ENCODE peak calls at places on chromosomes 4 and X, in four cellular contexts. P is right lobe of liver; E is CD8-positive, alpha-beta T cell; V is choroid plexus epithelial cell. B is an unnamed sample.

GRCh38 chrX:132822634-132823012 is 135.8 kb downstream of the HS6ST2 start:
- DNase-seq in P (no peak), V (no peak), E (no peak), B (no peak)

GRCh38 chr4:38310446-38311043 is 350.3 kb downstream of the PTTG2 start:
- DNase-seq in V (no peak), P (no peak), E (peak; percentile 65), B (no peak)

GRCh38 chr4:78166582-78166981 is 109.5 kb downstream of the FRAS1 start:
- DNase-seq in E (no peak), V (no peak), P (no peak), B (no peak)

GRCh38 chr4:35934370-35934981 is 309.8 kb downstream of the ARAP2 start:
- DNase-seq in E (no peak), V (peak; percentile 35), P (no peak), B (no peak)

GRCh38 chrX:37378830-37379229 is 29.7 kb downstream of the PRRG1 start:
- DNase-seq in V (no peak), E (no peak), P (no peak), B (no peak)

GRCh38 chr4:158630893-158631292 is 40.8 kb downstream of the C4orf46 start:
- DNase-seq in P (no peak), E (no peak), V (peak; percentile 61), B (no peak)

GRCh38 chrX:24662344-24662743 is 15.2 kb upstream of the PCYT1B start:
- DNase-seq in E (no peak), P (no peak), V (no peak), B (no peak)

GRCh38 chrX:120302434-120302833 is 8.8 kb downstream of the TMEM255A start:
- DNase-seq in P (no peak), E (peak; percentile 46), V (peak; percentile 41), B (no peak)

GRCh38 chr4:87188063-87188462 is 32.4 kb downstream of the KLHL8 start:
- DNase-seq in E (no peak), P (no peak), V (peak; percentile 60), B (no peak)

GRCh38 chr4:145452447-145453162 is 29.0 kb upstream of the SMAD1 start:
- DNase-seq in V (no peak), E (no peak), P (no peak), B (no peak)

GRCh38 chrX:133588827-133589226 is 173.5 kb upstream of the GPC4 start:
- DNase-seq in V (no peak), E (no peak), P (no peak), B (no peak)

GRCh38 chr4:58191086-58191485 is 1080.9 kb upstream of the IGFBP7 start:
- DNase-seq in V (no peak), E (no peak), P (no peak), B (no peak)

GRCh38 chr4:76987685-76988084 is 38.1 kb downstream of the SEPTIN11 start:
- DNase-seq in E (no peak), P (no peak), V (no peak), B (no peak)

GRCh38 chrX:74119016-74119910 is 184.7 kb upstream of the ZCCHC13 start:
- DNase-seq in E (no peak), V (peak; percentile 12), P (no peak), B (no peak)

GRCh38 chrX:41472231-41472815 is 25.2 kb downstream of the NYX start:
- DNase-seq in V (no peak), E (no peak), P (no peak), B (no peak)

GRCh38 chr4:16225996-16226815 is at the start of gene TAPT1:
- DNase-seq in V (peak; percentile 60), E (peak; percentile 77), P (peak; percentile 91), B (peak; percentile 71)

GRCh38 chr4:173520921-173521473 is 9.0 kb downstream of the HAND2 start:
- DNase-seq in P (no peak), E (no peak), V (no peak), B (no peak)

GRCh38 chr4:108008721-108009120 is 19.0 kb downstream of the HADH start:
- DNase-seq in E (no peak), V (peak; percentile 46), P (no peak), B (no peak)

GRCh38 chr4:17636696-17637351 is 22.4 kb downstream of the MED28 start:
- DNase-seq in P (peak; percentile 81), V (peak; percentile 84), E (peak; percentile 72), B (peak; percentile 70)

GRCh38 chr4:15336410-15337184 is 91.2 kb upstream of the C1QTNF7 start:
- DNase-seq in E (no peak), P (no peak), V (peak; percentile 90), B (no peak)

GRCh38 chrX:123920065-123920785 is 41.3 kb upstream of the STAG2 start:
- DNase-seq in V (peak; percentile 79), E (no peak), P (no peak), B (no peak)

GRCh38 chrX:39414290-39414847 is 613.1 kb downstream of the MID1IP1 start:
- DNase-seq in E (no peak), P (no peak), V (no peak), B (no peak)

GRCh38 chr4:17385403-17385802 is 126.5 kb downstream of the QDPR start:
- DNase-seq in E (peak; percentile 13), V (peak; percentile 70), P (no peak), B (no peak)

GRCh38 chr4:53365121-53365485 is 758 bp downstream of the SCFD2 start:
- DNase-seq in V (peak; percentile 20), P (no peak), E (no peak), B (no peak)

GRCh38 chr4:139028191-139028661 is 12.6 kb downstream of the NOCT start:
- DNase-seq in P (peak; percentile 89), V (no peak), E (no peak), B (no peak)

GRCh38 chr4:164768516-164768915 is 14.6 kb downstream of the SMIM31 start:
- DNase-seq in P (no peak), E (no peak), V (peak; percentile 36), B (no peak)

GRCh38 chrX:49884290-49884862 is 5.1 kb downstream of the USP27X start:
- DNase-seq in V (peak; percentile 60), E (peak; percentile 51), P (peak; percentile 67), B (peak; percentile 36)
- TF ChIP-seq CTCF in V (peak; percentile 87), E (peak; percentile 62), P (peak; percentile 60), B (peak; percentile 69)

GRCh38 chr4:6763330-6763851 is 19.1 kb upstream of the KIAA0232 start:
- DNase-seq in P (no peak), E (no peak), V (no peak), B (no peak)
- TF ChIP-seq CTCF in P (no peak), E (no peak), V (peak; percentile 46), B (no peak)

GRCh38 chrX:48648299-48648698 is 35.3 kb upstream of the WAS start:
- DNase-seq in V (peak; percentile 69), E (peak; percentile 36), P (no peak), B (no peak)

GRCh38 chrX:48649109-48649508 is 34.5 kb upstream of the WAS start:
- DNase-seq in V (no peak), E (no peak), P (no peak), B (no peak)

DNA sequence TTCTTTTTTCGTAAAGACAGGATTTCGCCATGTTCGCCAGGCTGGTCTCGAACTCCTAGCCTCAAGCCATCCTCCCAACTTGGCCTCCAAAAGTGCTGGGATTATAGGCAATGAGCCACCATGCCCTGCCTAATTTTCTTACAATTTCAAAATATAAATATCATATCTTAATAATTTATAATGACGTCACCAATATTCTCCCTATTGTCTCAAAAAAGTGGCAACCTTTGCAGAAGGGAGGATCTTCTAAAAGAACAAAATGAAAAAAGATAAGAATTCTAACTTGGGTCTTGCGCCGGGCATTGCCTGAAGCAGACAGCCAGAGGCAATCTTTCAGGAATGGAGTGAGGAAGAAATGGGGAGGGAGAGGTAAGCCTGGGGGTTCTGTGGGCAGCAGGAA is 37.9 kb upstream of the WAS start:
- DNase-seq in V (no peak), P (no peak), E (no peak), B (no peak)
- TF ChIP-seq CTCF in V (no peak), P (no peak), E (no peak), B (no peak)

DNA sequence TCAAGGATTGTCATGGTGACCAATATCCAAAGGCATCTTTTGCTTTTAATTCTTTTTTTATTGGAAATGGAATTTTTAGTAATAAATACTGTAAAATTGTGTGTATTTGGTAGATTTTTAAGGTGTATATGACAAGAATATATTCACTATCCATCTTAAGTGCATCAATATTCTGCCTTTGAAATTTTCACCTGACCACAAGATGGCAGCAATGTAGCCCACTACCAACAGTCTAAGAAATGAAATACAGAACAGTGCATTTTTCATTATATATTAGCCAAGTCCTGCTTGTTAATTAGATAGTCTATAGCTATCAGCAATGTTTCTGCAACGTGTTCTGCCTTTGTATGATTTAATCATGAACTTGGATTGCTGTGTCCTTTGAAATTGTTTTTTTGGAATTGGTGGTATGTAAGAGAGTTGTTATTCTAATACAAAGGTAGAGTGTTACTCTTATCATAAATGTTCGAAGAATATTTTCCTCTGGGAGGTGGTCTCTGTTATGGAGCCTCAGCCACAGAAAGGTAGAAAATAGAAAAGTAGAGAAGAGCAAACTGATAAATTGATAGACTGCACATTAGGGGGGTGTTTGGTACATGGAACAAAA is 38.2 kb downstream of the HPGDS start:
- DNase-seq in E (no peak), V (peak; percentile 73), P (no peak), B (no peak)
- TF ChIP-seq CTCF in E (peak; percentile 45), V (peak; percentile 70), P (peak; percentile 59), B (peak; percentile 80)

GRCh38 chrX:30865612-30866011 is 23.4 kb downstream of the TAB3 start:
- DNase-seq in P (no peak), V (no peak), E (no peak), B (no peak)

GRCh38 chrX:30863969-30864368 is 25.1 kb downstream of the TAB3 start:
- DNase-seq in E (no peak), V (no peak), P (no peak), B (no peak)

GRCh38 chrX:30870572-30870971 is 18.5 kb downstream of the TAB3 start:
- DNase-seq in E (no peak), V (no peak), P (no peak), B (no peak)

GRCh38 chrX:30864383-30864785 is 24.7 kb downstream of the TAB3 start:
- DNase-seq in E (no peak), P (no peak), V (peak; percentile 26), B (no peak)

DNA sequence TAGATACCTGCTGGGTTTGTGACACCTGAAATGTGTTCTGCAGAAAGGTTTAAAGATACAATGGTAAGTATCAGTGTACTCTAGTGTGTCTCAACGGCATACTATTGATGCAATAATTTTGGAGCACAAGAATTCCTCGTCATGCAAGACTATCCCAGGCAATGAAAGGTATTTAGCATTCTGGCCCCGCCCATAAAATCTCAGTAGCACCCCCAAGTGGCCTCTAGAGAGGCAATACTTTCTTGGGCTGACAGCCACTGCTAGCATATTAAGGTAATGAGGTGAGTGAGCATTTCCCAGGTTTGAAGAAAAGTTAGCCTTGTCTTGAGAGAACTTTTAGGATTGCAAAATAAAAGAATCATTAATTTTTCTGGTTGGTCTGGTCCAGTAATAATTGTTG is 24.0 kb downstream of the TAB3 start:
- DNase-seq in E (no peak), P (no peak), V (peak; percentile 20), B (no peak)
- TF ChIP-seq CTCF in E (no peak), P (no peak), V (peak; percentile 32), B (no peak)

GRCh38 chrX:18676470-18676869 is 4.6 kb upstream of the RS1 start:
- DNase-seq in P (no peak), V (peak; percentile 31), E (no peak), B (no peak)
- TF ChIP-seq CTCF in P (no peak), V (peak; percentile 49), E (no peak), B (peak; percentile 49)

DNA sequence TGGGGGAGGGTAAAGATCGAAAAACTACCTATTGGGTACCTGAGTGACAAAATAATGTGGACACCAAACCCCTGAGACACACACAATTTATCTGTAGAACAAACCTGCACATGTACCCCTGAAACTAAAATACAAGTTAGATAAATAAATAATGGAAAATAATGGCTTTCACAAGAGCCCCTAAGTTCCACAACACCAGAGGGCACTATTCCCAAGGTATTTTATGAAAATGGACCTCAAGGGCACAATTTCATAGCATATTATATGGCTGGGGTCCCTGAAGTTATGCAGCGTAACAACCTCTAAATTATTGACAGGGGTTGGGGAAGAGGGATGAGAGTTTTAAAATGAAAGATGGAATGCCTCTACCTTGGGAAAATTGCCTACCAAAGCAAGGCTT is 81.3 kb upstream of the TMEM33 start:
- DNase-seq in P (no peak), E (no peak), V (peak; percentile 7), B (no peak)
- TF ChIP-seq CTCF in P (peak; percentile 70), E (no peak), V (peak; percentile 37), B (no peak)